ENCODE peak calls at places on chromosomes 7 and 10, in four cellular contexts. One of them, this sample, is unnamed. For H3K4me1, the result is how much of the 10 kb centered on the place peaks cover.

GRCh38 chr10:114970515-114970914 is 32.5 kb downstream of the TRUB1 start:
- DNase-seq in mesendoderm: peak
- DNase-seq in IMR-90: peak
- DNase-seq in trophoblast cell: no peak
- DNase-seq in this sample: peak

GRCh38 chr7:112150823-112151641 is 55.2 kb downstream of the DOCK4 start:
- DNase-seq in mesendoderm: no peak
- DNase-seq in IMR-90: peak
- DNase-seq in trophoblast cell: no peak
- DNase-seq in this sample: no peak

GRCh38 chr7:83366629-83367028 is 203.9 kb upstream of the PCLO start:
- DNase-seq in mesendoderm: peak
- DNase-seq in IMR-90: no peak
- DNase-seq in trophoblast cell: no peak
- DNase-seq in this sample: no peak

GRCh38 chr10:73802276-73802991 is 9.0 kb downstream of the NDST2 start:
- DNase-seq in mesendoderm: no peak
- DNase-seq in IMR-90: no peak
- DNase-seq in trophoblast cell: no peak
- DNase-seq in this sample: no peak

GRCh38 chr7:150405584-150406310 is 26.6 kb downstream of the ZNF775 start:
- DNase-seq in mesendoderm: no peak
- DNase-seq in IMR-90: peak
- DNase-seq in trophoblast cell: no peak
- DNase-seq in this sample: no peak

GRCh38 chr10:19788075-19788686 is 28.1 kb upstream of the PLXDC2 start:
- DNase-seq in mesendoderm: peak
- DNase-seq in IMR-90: peak
- DNase-seq in trophoblast cell: peak
- DNase-seq in this sample: peak

GRCh38 chr7:159061674-159062212 is 82.9 kb downstream of the VIPR2 start:
- DNase-seq in mesendoderm: peak
- DNase-seq in IMR-90: no peak
- DNase-seq in trophoblast cell: peak
- DNase-seq in this sample: no peak

GRCh38 chr7:95481768-95482167 is 4.0 kb upstream of the ASB4 start:
- DNase-seq in mesendoderm: no peak
- DNase-seq in IMR-90: no peak
- DNase-seq in trophoblast cell: no peak
- DNase-seq in this sample: no peak

GRCh38 chr7:139840776-139841175 is 11.7 kb downstream of the TBXAS1 start:
- DNase-seq in mesendoderm: no peak
- DNase-seq in IMR-90: no peak
- DNase-seq in trophoblast cell: no peak
- DNase-seq in this sample: no peak

GRCh38 chr7:11616466-11616865 is 215.5 kb downstream of the THSD7A start:
- DNase-seq in mesendoderm: no peak
- DNase-seq in IMR-90: no peak
- DNase-seq in trophoblast cell: no peak
- DNase-seq in this sample: no peak

GRCh38 chr7:148847815-148848726 is 36.0 kb downstream of the EZH2 start:
- DNase-seq in mesendoderm: peak
- DNase-seq in IMR-90: no peak
- DNase-seq in trophoblast cell: no peak
- DNase-seq in this sample: no peak

GRCh38 chr7:76202666-76203030 is 952 bp downstream of the SRRM3 start:
- DNase-seq in mesendoderm: peak
- DNase-seq in IMR-90: no peak
- DNase-seq in trophoblast cell: no peak
- DNase-seq in this sample: no peak

GRCh38 chr10:48592346-48592745 is 12.5 kb downstream of the ARHGAP22 start:
- DNase-seq in mesendoderm: no peak
- DNase-seq in IMR-90: no peak
- DNase-seq in trophoblast cell: no peak
- DNase-seq in this sample: no peak
- H3K23ac ChIP-seq in mesendoderm: no peak
- H3K23ac ChIP-seq in IMR-90: no peak
- H3K23ac ChIP-seq in trophoblast cell: no peak
- H3K23ac ChIP-seq in this sample: no peak

GRCh38 chr10:11414314-11415038 is 197.0 kb downstream of the USP6NL start:
- DNase-seq in mesendoderm: peak
- DNase-seq in IMR-90: no peak
- DNase-seq in trophoblast cell: no peak
- DNase-seq in this sample: no peak

GRCh38 chr10:11409357-11409756 is 202.1 kb downstream of the USP6NL start:
- DNase-seq in mesendoderm: no peak
- DNase-seq in IMR-90: no peak
- DNase-seq in trophoblast cell: no peak
- DNase-seq in this sample: no peak

GRCh38 chr10:11407939-11408338 is 203.5 kb downstream of the USP6NL start:
- DNase-seq in mesendoderm: no peak
- DNase-seq in IMR-90: no peak
- DNase-seq in trophoblast cell: no peak
- DNase-seq in this sample: no peak

GRCh38 chr10:11415095-11415494 is 196.4 kb downstream of the USP6NL start:
- DNase-seq in mesendoderm: no peak
- DNase-seq in IMR-90: no peak
- DNase-seq in trophoblast cell: no peak
- DNase-seq in this sample: no peak

DNA sequence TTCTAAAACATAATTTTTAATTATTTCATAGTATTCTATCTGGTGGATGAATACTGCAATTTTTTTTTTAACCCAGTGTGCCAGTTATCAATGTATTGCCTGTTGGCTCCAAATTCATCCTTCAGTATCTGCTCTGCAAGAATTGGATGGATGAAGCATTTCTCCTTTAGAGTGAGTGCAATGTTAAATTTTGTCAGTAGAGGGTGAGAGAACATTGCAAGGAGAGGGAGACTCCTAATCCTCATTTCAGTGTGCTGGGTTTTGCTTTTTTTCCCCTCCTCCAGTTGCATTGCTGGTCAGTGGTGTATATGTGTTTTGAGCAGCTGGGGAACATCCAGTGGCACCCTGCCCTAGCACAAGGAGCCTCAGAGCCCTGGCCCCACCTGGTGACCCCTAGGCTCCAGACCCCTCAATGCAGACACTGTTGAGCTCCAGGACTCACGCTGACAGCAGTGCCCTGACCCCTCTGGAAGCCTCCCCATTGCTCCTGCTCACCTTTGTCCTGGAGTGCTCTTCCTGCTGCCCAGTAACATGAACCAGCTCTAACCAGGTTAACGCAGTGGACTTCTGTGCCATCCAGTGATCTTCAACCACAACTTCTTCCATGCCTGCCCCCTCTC is 199.4 kb downstream of the USP6NL start:
- DNase-seq in mesendoderm: peak
- DNase-seq in IMR-90: no peak
- DNase-seq in trophoblast cell: no peak
- DNase-seq in this sample: no peak
- H3K4me1 ChIP-seq in mesendoderm: under half
- H3K4me1 ChIP-seq in IMR-90: under half
- H3K4me1 ChIP-seq in trophoblast cell: under half
- H3K4me1 ChIP-seq in this sample: under half

GRCh38 chr10:35925511-35925910 is 283.4 kb upstream of the FZD8 start:
- DNase-seq in mesendoderm: peak
- DNase-seq in IMR-90: no peak
- DNase-seq in trophoblast cell: no peak
- DNase-seq in this sample: no peak
- H3K23ac ChIP-seq in mesendoderm: no peak
- H3K23ac ChIP-seq in IMR-90: no peak
- H3K23ac ChIP-seq in trophoblast cell: no peak
- H3K23ac ChIP-seq in this sample: no peak

GRCh38 chr10:101063548-101064414 is 2.0 kb downstream of the KAZALD1 start:
- DNase-seq in mesendoderm: peak
- DNase-seq in IMR-90: no peak
- DNase-seq in trophoblast cell: no peak
- DNase-seq in this sample: no peak

GRCh38 chr10:101066890-101067355 is 5.1 kb downstream of the KAZALD1 start:
- DNase-seq in mesendoderm: no peak
- DNase-seq in IMR-90: no peak
- DNase-seq in trophoblast cell: no peak
- DNase-seq in this sample: no peak

GRCh38 chr10:101066146-101066889 is 4.5 kb downstream of the KAZALD1 start:
- DNase-seq in mesendoderm: peak
- DNase-seq in IMR-90: peak
- DNase-seq in trophoblast cell: peak
- DNase-seq in this sample: peak

GRCh38 chr10:101064415-101065030 is 2.7 kb downstream of the KAZALD1 start:
- DNase-seq in mesendoderm: no peak
- DNase-seq in IMR-90: no peak
- DNase-seq in trophoblast cell: no peak
- DNase-seq in this sample: no peak

DNA sequence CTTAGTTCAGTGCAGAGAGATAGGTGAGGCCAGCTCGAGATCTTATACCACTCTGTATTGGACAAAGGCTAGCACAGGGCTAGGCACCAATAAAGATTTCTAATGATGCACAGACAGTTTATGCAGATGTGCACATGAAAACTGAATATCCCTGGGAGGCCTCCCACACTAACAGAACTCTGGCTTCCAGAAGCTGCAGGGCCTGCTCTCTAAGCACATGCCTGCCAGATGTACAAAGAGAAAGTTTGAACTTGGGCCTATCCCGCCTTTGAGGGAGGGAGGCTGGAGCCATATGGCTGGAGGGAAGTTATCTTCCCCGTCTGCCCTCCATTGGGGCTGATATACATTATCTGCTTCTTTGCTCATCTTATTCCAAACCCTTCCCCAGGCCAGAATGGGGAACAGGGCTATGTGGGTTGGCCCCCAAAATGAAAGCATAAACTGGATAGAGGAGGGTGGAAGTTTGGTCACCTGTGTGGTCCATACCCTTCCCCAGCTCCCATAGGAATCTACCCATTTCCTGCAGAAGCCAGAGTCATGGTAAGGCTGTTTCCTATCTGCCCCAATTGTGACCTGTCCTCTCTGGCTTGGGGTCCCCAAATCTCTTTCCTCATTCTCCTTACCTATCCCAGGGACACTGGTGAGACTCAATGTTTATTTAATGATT is 3.8 kb downstream of the KAZALD1 start:
- DNase-seq in mesendoderm: no peak
- DNase-seq in IMR-90: peak
- DNase-seq in trophoblast cell: no peak
- DNase-seq in this sample: no peak
- H3K4me1 ChIP-seq in mesendoderm: under half
- H3K4me1 ChIP-seq in IMR-90: under half
- H3K4me1 ChIP-seq in trophoblast cell: under half
- H3K4me1 ChIP-seq in this sample: under half

GRCh38 chr7:69826283-69826682 is 228.0 kb downstream of the AUTS2 start:
- DNase-seq in mesendoderm: no peak
- DNase-seq in IMR-90: no peak
- DNase-seq in trophoblast cell: no peak
- DNase-seq in this sample: no peak

GRCh38 chr7:69825031-69825681 is 226.9 kb downstream of the AUTS2 start:
- DNase-seq in mesendoderm: no peak
- DNase-seq in IMR-90: no peak
- DNase-seq in trophoblast cell: no peak
- DNase-seq in this sample: no peak

GRCh38 chr7:69819306-69819705 is 221.0 kb downstream of the AUTS2 start:
- DNase-seq in mesendoderm: no peak
- DNase-seq in IMR-90: no peak
- DNase-seq in trophoblast cell: no peak
- DNase-seq in this sample: no peak

GRCh38 chr7:69820479-69821192 is 222.4 kb downstream of the AUTS2 start:
- DNase-seq in mesendoderm: no peak
- DNase-seq in IMR-90: no peak
- DNase-seq in trophoblast cell: no peak
- DNase-seq in this sample: no peak

GRCh38 chr7:69823151-69823744 is 225.0 kb downstream of the AUTS2 start:
- DNase-seq in mesendoderm: no peak
- DNase-seq in IMR-90: no peak
- DNase-seq in trophoblast cell: no peak
- DNase-seq in this sample: no peak
- H3K23ac ChIP-seq in mesendoderm: no peak
- H3K23ac ChIP-seq in IMR-90: no peak
- H3K23ac ChIP-seq in trophoblast cell: no peak
- H3K23ac ChIP-seq in this sample: no peak

DNA sequence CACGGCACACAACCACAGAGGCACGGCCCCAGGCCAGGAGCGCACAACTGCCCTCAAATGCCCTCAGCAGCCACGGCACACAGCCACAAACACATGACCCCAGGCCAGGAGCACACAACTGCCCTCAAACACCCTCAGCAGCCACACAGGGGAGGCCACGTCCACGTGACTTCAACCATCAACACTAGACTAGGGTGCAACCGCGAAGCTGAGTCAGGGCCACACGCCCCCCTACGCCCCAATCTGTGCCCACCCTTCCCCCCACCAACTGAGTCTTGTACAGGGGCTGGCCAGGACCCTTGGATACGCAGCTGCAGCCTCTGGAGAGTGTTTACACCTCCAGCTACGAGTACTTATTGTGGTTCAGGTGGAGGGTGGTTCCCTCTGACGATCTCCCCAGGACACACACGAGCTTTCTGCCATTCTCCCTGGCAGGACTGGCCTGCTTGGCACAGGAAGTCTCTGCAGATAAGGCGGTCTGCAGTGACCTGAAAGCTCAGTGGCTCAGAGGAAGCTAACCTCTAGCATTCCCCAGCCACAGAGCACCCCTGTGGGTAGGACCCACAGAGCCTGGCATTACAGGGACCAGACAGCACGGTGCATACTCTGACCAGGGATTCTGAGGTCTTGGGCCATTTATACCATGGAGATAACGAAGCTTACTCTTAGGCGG is 2.0 kb upstream of the GPR146 start:
- DNase-seq in mesendoderm: no peak
- DNase-seq in IMR-90: no peak
- DNase-seq in trophoblast cell: no peak
- DNase-seq in this sample: no peak
- H3K4me1 ChIP-seq in mesendoderm: under half
- H3K4me1 ChIP-seq in IMR-90: under half
- H3K4me1 ChIP-seq in trophoblast cell: under half
- H3K4me1 ChIP-seq in this sample: under half

GRCh38 chr10:21214329-21214728 is 311.2 kb downstream of the SKIDA1 start:
- DNase-seq in mesendoderm: no peak
- DNase-seq in IMR-90: no peak
- DNase-seq in trophoblast cell: no peak
- DNase-seq in this sample: no peak
- H3K23ac ChIP-seq in mesendoderm: peak
- H3K23ac ChIP-seq in IMR-90: no peak
- H3K23ac ChIP-seq in trophoblast cell: peak
- H3K23ac ChIP-seq in this sample: no peak

This sample was measured in neuronal stem cell.